ENCODE peak calls at places on chromosomes 4 and X, in four cellular contexts. One of them, this sample, is unnamed. For H3K4me1, the result is how much of the 10 kb centered on the place peaks cover.

GRCh38 chr4:99028187-99028586 is 32.7 kb downstream of the METAP1 start:
- DNase-seq in adipocyte: peak
- DNase-seq in NT2/D1: no peak
- DNase-seq in PC-3: peak
- DNase-seq in this sample: no peak

GRCh38 chr4:7734651-7735260 is 204.9 kb downstream of the AFAP1 start:
- DNase-seq in adipocyte: no peak
- DNase-seq in PC-3: no peak
- DNase-seq in NT2/D1: no peak
- DNase-seq in this sample: no peak

GRCh38 chrX:136468391-136469103 is 19.2 kb upstream of the BRS3 start:
- DNase-seq in PC-3: peak
- DNase-seq in adipocyte: no peak
- DNase-seq in NT2/D1: no peak
- DNase-seq in this sample: no peak

GRCh38 chrX:17376381-17377046 is 1.5 kb downstream of the NHS start:
- DNase-seq in NT2/D1: no peak
- DNase-seq in adipocyte: peak
- DNase-seq in PC-3: peak
- DNase-seq in this sample: no peak

GRCh38 chr4:165449333-165449732 is 70.5 kb downstream of the CPE start:
- DNase-seq in adipocyte: no peak
- DNase-seq in PC-3: no peak
- DNase-seq in NT2/D1: no peak
- DNase-seq in this sample: no peak

GRCh38 chrX:96576358-96576757 is 108.3 kb upstream of the DIAPH2 start:
- DNase-seq in NT2/D1: no peak
- DNase-seq in adipocyte: peak
- DNase-seq in PC-3: peak
- DNase-seq in this sample: no peak

GRCh38 chrX:135410861-135411627 is 10.7 kb upstream of the SMIM10L2A start:
- DNase-seq in NT2/D1: no peak
- DNase-seq in PC-3: no peak
- DNase-seq in adipocyte: no peak
- DNase-seq in this sample: no peak

GRCh38 chr4:112058433-112058832 is 86.8 kb upstream of the FAM241A start:
- DNase-seq in PC-3: no peak
- DNase-seq in adipocyte: no peak
- DNase-seq in NT2/D1: no peak
- DNase-seq in this sample: no peak

GRCh38 chrX:63751481-63751880 is 33.5 kb downstream of the ARHGEF9 start:
- DNase-seq in adipocyte: no peak
- DNase-seq in PC-3: no peak
- DNase-seq in NT2/D1: no peak
- DNase-seq in this sample: no peak

GRCh38 chrX:11532291-11533075 is 133.2 kb downstream of the ARHGAP6 start:
- DNase-seq in NT2/D1: no peak
- DNase-seq in PC-3: peak
- DNase-seq in adipocyte: peak
- DNase-seq in this sample: no peak

GRCh38 chr4:176354884-176355283 is 35.1 kb downstream of the SPCS3 start:
- DNase-seq in PC-3: no peak
- DNase-seq in adipocyte: no peak
- DNase-seq in NT2/D1: no peak
- DNase-seq in this sample: no peak

GRCh38 chr4:168840988-168841681 is 168.9 kb downstream of the CBR4 start:
- DNase-seq in adipocyte: no peak
- DNase-seq in NT2/D1: no peak
- DNase-seq in PC-3: no peak
- DNase-seq in this sample: peak

GRCh38 chr4:38670061-38670894 is 6.3 kb downstream of the KLF3 start:
- DNase-seq in PC-3: peak
- DNase-seq in adipocyte: no peak
- DNase-seq in NT2/D1: no peak
- DNase-seq in this sample: no peak

GRCh38 chr4:38670939-38671593 is 7.1 kb downstream of the KLF3 start:
- DNase-seq in adipocyte: no peak
- DNase-seq in NT2/D1: no peak
- DNase-seq in PC-3: peak
- DNase-seq in this sample: no peak

GRCh38 chr4:38672247-38673071 is 8.5 kb downstream of the KLF3 start:
- DNase-seq in adipocyte: no peak
- DNase-seq in PC-3: no peak
- DNase-seq in NT2/D1: no peak
- DNase-seq in this sample: no peak

GRCh38 chr4:38673109-38673978 is 9.3 kb downstream of the KLF3 start:
- DNase-seq in PC-3: peak
- DNase-seq in NT2/D1: no peak
- DNase-seq in adipocyte: peak
- DNase-seq in this sample: peak

GRCh38 chr4:38671594-38671943 is 7.6 kb downstream of the KLF3 start:
- DNase-seq in adipocyte: no peak
- DNase-seq in PC-3: no peak
- DNase-seq in NT2/D1: no peak
- DNase-seq in this sample: no peak
- H3K4me1 ChIP-seq in adipocyte: half or more
- H3K4me1 ChIP-seq in PC-3: half or more
- H3K4me1 ChIP-seq in NT2/D1: under half
- H3K4me1 ChIP-seq in this sample: half or more

DNA sequence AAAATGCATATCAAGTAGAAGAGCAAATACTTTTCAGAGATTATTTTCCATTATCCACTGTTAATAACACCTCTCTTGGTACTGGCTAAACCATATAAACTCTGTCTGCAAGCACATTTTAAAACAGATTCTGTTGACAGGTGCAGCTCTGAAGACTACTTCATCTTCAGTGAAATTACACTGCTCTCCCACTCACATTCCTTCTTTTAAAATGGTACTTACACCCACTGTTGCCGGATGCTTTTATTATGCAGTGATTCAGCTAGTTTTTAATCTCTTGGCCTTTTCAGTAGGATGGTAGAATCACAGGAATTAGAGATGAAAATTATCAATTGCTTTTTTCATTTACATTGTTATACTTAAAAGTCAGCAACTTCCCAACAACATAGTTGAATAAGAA is 381.6 kb downstream of the GASK1B start:
- DNase-seq in PC-3: no peak
- DNase-seq in NT2/D1: no peak
- DNase-seq in adipocyte: no peak
- DNase-seq in this sample: no peak
- H3K4me1 ChIP-seq in PC-3: under half
- H3K4me1 ChIP-seq in NT2/D1: under half
- H3K4me1 ChIP-seq in adipocyte: under half
- H3K4me1 ChIP-seq in this sample: under half

GRCh38 chr4:56760194-56760593 is 61.3 kb downstream of the SPINK2 start:
- DNase-seq in NT2/D1: no peak
- DNase-seq in adipocyte: no peak
- DNase-seq in PC-3: no peak
- DNase-seq in this sample: no peak
- H3K4me1 ChIP-seq in NT2/D1: under half
- H3K4me1 ChIP-seq in adipocyte: under half
- H3K4me1 ChIP-seq in PC-3: under half
- H3K4me1 ChIP-seq in this sample: under half

GRCh38 chr4:3404546-3404945 is 37.2 kb upstream of the HGFAC start:
- DNase-seq in PC-3: no peak
- DNase-seq in adipocyte: no peak
- DNase-seq in NT2/D1: no peak
- DNase-seq in this sample: no peak

GRCh38 chr4:3403104-3403906 is 38.5 kb upstream of the HGFAC start:
- DNase-seq in NT2/D1: no peak
- DNase-seq in PC-3: no peak
- DNase-seq in adipocyte: no peak
- DNase-seq in this sample: no peak

GRCh38 chr4:3401436-3402171 is 40.2 kb upstream of the HGFAC start:
- DNase-seq in PC-3: peak
- DNase-seq in adipocyte: no peak
- DNase-seq in NT2/D1: no peak
- DNase-seq in this sample: no peak

GRCh38 chr4:3405176-3405575 is 36.6 kb upstream of the HGFAC start:
- DNase-seq in adipocyte: no peak
- DNase-seq in NT2/D1: no peak
- DNase-seq in PC-3: no peak
- DNase-seq in this sample: no peak

DNA sequence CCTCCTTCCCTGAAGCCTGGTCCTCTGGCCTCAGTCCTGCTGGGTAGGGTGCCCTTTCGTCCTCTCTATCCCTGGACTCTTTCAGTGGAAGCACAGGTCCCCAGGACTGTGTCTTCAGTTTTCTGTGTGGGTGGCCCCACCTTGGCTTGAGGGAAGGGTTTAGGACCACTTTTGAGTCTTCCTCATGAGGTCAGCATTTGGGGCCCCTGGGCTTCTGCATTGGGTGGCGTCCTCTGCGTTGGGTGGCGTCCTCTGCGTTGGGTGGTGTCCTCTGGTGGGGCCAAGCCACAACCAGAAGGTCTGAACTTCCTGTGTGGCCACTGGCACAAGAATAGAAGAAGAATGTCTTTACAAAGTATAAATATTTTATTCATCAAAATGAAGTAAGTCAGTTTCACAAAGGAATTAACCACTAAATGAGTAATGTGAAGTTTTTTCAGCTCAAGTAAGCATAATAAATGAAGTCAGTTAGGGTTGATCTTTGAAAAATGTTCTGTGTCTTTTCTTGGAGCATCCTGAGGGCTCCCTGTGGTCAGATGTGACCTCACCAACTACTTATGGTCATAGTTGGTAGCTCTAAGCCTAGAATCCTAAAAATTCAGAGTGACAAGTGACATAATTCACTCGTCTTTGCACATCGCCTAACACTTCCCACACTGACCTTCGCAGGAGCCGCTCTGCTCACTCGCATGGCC is 39.2 kb upstream of the HGFAC start:
- DNase-seq in adipocyte: peak
- DNase-seq in PC-3: no peak
- DNase-seq in NT2/D1: no peak
- DNase-seq in this sample: peak
- H3K4me1 ChIP-seq in adipocyte: under half
- H3K4me1 ChIP-seq in PC-3: under half
- H3K4me1 ChIP-seq in NT2/D1: under half
- H3K4me1 ChIP-seq in this sample: under half

GRCh38 chr4:81650871-81651270 is 179.2 kb upstream of the RASGEF1B start:
- DNase-seq in NT2/D1: no peak
- DNase-seq in adipocyte: no peak
- DNase-seq in PC-3: no peak
- DNase-seq in this sample: no peak
- H3K4me1 ChIP-seq in NT2/D1: under half
- H3K4me1 ChIP-seq in adipocyte: under half
- H3K4me1 ChIP-seq in PC-3: under half
- H3K4me1 ChIP-seq in this sample: under half

DNA sequence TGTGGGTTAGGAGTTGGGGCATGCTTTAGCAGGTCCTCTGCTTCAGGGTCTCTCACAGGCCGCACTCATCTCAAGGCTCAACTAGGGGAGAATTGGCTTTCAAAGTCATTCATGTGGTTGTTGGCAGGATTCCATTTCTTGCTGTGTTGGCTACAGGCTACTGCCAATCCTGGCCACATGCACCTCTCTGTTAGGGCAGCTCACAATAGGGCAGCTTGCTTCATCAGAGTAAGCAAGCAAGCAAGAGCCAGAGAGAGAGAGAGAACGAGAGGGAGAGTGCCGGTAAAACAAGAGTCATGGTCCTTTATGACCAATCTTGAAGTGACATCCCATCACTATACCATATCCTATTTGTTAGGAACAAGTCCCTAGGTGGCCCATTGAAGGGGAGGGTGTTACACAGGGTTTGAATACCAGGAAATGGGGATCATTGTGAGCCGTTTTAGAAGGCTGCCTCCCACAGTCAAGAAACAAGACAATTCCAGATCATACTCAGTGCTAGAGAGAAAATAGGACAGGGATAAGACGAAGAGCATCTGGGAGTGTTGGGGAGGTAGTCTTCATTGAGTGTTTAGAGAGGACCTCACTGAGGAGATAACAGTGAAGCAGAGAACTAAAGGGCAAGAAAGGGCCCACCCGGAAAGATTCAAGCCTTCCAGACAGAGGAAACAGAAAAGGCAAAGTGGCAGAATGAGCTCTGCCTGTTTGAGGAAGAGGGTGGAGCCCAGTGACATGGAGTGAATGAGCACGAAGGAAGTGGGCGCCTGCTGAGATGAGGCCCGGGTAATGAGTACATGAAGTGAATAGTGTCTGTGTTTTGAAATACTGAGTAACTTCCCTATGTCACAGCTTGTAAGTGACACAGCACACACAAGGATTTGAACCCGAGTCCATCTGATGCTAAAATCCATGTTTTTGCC is 32.8 kb upstream of the TLR2 start:
- DNase-seq in PC-3: peak
- DNase-seq in adipocyte: no peak
- DNase-seq in NT2/D1: no peak
- DNase-seq in this sample: peak
- H3K4me1 ChIP-seq in PC-3: under half
- H3K4me1 ChIP-seq in adipocyte: under half
- H3K4me1 ChIP-seq in NT2/D1: under half
- H3K4me1 ChIP-seq in this sample: under half

GRCh38 chr4:122665148-122665547 is 44.3 kb upstream of the IL21 start:
- DNase-seq in adipocyte: peak
- DNase-seq in PC-3: no peak
- DNase-seq in NT2/D1: no peak
- DNase-seq in this sample: no peak
- H3K4me1 ChIP-seq in adipocyte: half or more
- H3K4me1 ChIP-seq in PC-3: under half
- H3K4me1 ChIP-seq in NT2/D1: under half
- H3K4me1 ChIP-seq in this sample: under half

GRCh38 chr4:142407569-142407968 is 438.5 kb downstream of the INPP4B start:
- DNase-seq in NT2/D1: no peak
- DNase-seq in adipocyte: peak
- DNase-seq in PC-3: no peak
- DNase-seq in this sample: no peak

GRCh38 chr4:142405021-142405991 is 440.8 kb downstream of the INPP4B start:
- DNase-seq in adipocyte: peak
- DNase-seq in PC-3: peak
- DNase-seq in NT2/D1: no peak
- DNase-seq in this sample: peak

GRCh38 chr4:142406051-142406549 is 440.0 kb downstream of the INPP4B start:
- DNase-seq in PC-3: peak
- DNase-seq in NT2/D1: no peak
- DNase-seq in adipocyte: peak
- DNase-seq in this sample: no peak

GRCh38 chr4:142406917-142407501 is 439.1 kb downstream of the INPP4B start:
- DNase-seq in adipocyte: peak
- DNase-seq in PC-3: peak
- DNase-seq in NT2/D1: no peak
- DNase-seq in this sample: no peak

DNA sequence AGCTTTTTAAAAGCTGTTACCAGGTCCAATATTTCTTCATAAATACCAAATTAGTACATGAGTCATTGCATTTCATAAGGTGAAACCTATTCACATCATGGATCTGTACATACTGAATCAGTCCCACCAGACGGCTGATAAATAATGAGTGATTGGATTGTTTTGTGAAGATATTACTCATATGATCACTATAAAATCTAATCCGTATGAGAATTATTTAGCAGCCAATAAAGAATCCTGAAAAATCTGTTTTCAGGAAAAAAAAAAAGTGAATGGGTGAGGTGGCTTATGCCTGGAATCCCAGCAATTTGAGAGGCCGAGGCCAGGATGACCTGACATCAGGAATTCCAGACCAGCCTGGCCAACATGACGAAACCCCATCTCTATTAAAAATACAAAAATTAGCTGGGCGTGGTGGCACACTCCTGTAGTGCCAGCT is 438.1 kb downstream of the INPP4B start:
- DNase-seq in PC-3: peak
- DNase-seq in adipocyte: peak
- DNase-seq in NT2/D1: no peak
- DNase-seq in this sample: no peak
- H3K4me1 ChIP-seq in PC-3: under half
- H3K4me1 ChIP-seq in adipocyte: under half
- H3K4me1 ChIP-seq in NT2/D1: under half
- H3K4me1 ChIP-seq in this sample: under half